ENCODE peak calls at places on chromosomes 2 and 18, in seven cellular contexts. A is HS-5; S is testis; G is nephron progenitor cell; W is left cardiac atrium; Z is activated CD4-positive, alpha-beta T cell treated with anti-CD3 and anti-CD28 coated beads, Interleukin-2, amount 50 U/mL, for 1 hour; X is NCI-H2029 treated with DMSO at 0.1 percent for 48 hours. Y is an unnamed sample.
A peak's percentile ranks its signal among the peaks of the same experiment; 100 is the strongest.

GRCh38 chr2:236483102-236483501 is 86.5 kb upstream of the ACKR3 start:
- DNase-seq in A (no peak), S (no peak), G (no peak), W (no peak), Z (no peak), X (no peak), Y (no peak)

GRCh38 chr18:47420130-47420529 is 168.7 kb upstream of the SKOR2 start:
- DNase-seq in A (no peak), S (no peak), G (no peak), W (no peak), Z (no peak), X (no peak), Y (peak; percentile 16)

GRCh38 chr2:101038455-101039255 is 36.6 kb downstream of the RPL31 start:
- DNase-seq in A (no peak), S (no peak), G (no peak), W (no peak), Z (no peak), X (no peak), Y (no peak)

GRCh38 chr2:135337066-135337465 is 194.0 kb downstream of the ZRANB3 start:
- DNase-seq in A (no peak), S (no peak), G (no peak), W (no peak), Z (no peak), X (peak; percentile 12), Y (no peak)

GRCh38 chr2:63503818-63504217 is 84.5 kb downstream of the WDPCP start:
- DNase-seq in A (no peak), S (no peak), G (no peak), W (no peak), Z (no peak), X (no peak), Y (no peak)

GRCh38 chr2:170878505-170878904 is 50.5 kb upstream of the GORASP2 start:
- DNase-seq in A (no peak), S (peak; percentile 56), G (no peak), W (no peak), Z (no peak), X (no peak), Y (peak; percentile 16)

GRCh38 chr2:113010088-113010487 is 4.8 kb downstream of the IL36A start:
- DNase-seq in A (peak; percentile 11), S (no peak), G (no peak), W (no peak), Z (no peak), X (no peak), Y (no peak)

GRCh38 chr2:54239427-54239826 is 16.6 kb downstream of the TSPYL6 start:
- DNase-seq in A (peak; percentile 77), S (no peak), G (no peak), W (no peak), Z (no peak), X (no peak), Y (no peak)

GRCh38 chr2:32902986-32903385 is 43.8 kb upstream of the LTBP1 start:
- DNase-seq in A (no peak), S (no peak), G (no peak), W (no peak), Z (no peak), X (no peak), Y (no peak)

GRCh38 chr2:75065402-75066008 is 107.1 kb downstream of the POLE4 start:
- DNase-seq in A (no peak), S (no peak), G (no peak), W (no peak), Z (no peak), X (no peak), Y (no peak)

GRCh38 chr2:38076250-38076709 is 329 bp upstream of the CYP1B1 start:
- DNase-seq in A (peak; percentile 40), S (peak; percentile 83), G (peak; percentile 75), W (peak; percentile 83), Z (no peak), X (no peak), Y (peak; percentile 41)

GRCh38 chr18:46764586-46764985 is 7.7 kb upstream of the ST8SIA5 start:
- DNase-seq in A (no peak), S (no peak), G (no peak), W (no peak), Z (no peak), X (no peak), Y (no peak)

GRCh38 chr2:157868993-157869392 is 7.1 kb downstream of the ACVR1 start:
- DNase-seq in A (no peak), S (no peak), G (no peak), W (no peak), Z (no peak), X (no peak), Y (no peak)

GRCh38 chr18:57839942-57840381 is 36.8 kb upstream of the ATP8B1 start:
- DNase-seq in A (peak; percentile 86), S (no peak), G (no peak), W (no peak), Z (no peak), X (no peak), Y (no peak)

GRCh38 chr2:23270810-23271209 is 114.2 kb upstream of the KLHL29 start:
- DNase-seq in A (no peak), S (no peak), G (no peak), W (no peak), Z (no peak), X (no peak), Y (no peak)

GRCh38 chr2:85243101-85244072 is 84.4 kb downstream of the TGOLN2 start:
- DNase-seq in A (no peak), S (no peak), G (peak; percentile 54), W (peak; percentile 76), Z (no peak), X (no peak), Y (no peak)

GRCh38 chr18:78192044-78192443 is 787.6 kb upstream of the SALL3 start:
- DNase-seq in A (no peak), S (no peak), G (no peak), W (no peak), Z (no peak), X (peak; percentile 79), Y (no peak)

GRCh38 chr2:94990956-94991355 is 34.6 kb upstream of the MAL start:
- DNase-seq in A (no peak), S (peak; percentile 4), G (no peak), W (no peak), Z (no peak), X (no peak), Y (no peak)

GRCh38 chr2:150486539-150487484 is 655 bp downstream of the RND3 start:
- DNase-seq in A (no peak), S (peak; percentile 49), G (peak; percentile 37), W (peak; percentile 27), Z (no peak), X (peak; percentile 16), Y (no peak)

GRCh38 chr2:120238728-120239487 is 13.7 kb upstream of the RALB start:
- DNase-seq in A (peak; percentile 78), S (no peak), G (no peak), W (peak; percentile 70), Z (no peak), X (no peak), Y (no peak)

GRCh38 chr18:28045176-28045810 is 131.6 kb downstream of the CDH2 start:
- DNase-seq in A (no peak), S (no peak), G (no peak), W (no peak), Z (no peak), X (peak; percentile 75), Y (no peak)

GRCh38 chr2:218898109-218898878 is 17.6 kb downstream of the WNT10A start:
- DNase-seq in A (no peak), S (peak; percentile 86), G (peak; percentile 90), W (peak; percentile 79), Z (peak; percentile 78), X (no peak), Y (peak; percentile 66)

GRCh38 chr2:203340791-203341487 is 12.7 kb downstream of the ABI2 start:
- DNase-seq in A (no peak), S (no peak), G (no peak), W (no peak), Z (no peak), X (no peak), Y (no peak)

Y was measured in GM19239.